ENCODE peak calls at places on chromosomes 2 and 18, in nine cellular contexts. F is A549, H is WERI-Rb-1, I is adrenal gland, X is neural crest cell, L is stomach, Y is colonic mucosa, T is epithelial cell of esophagus, B is B cell. S is an unnamed sample.

GRCh38 chr2:147488472-147488871 is 356.4 kb upstream of the ACVR2A start:
- DNase-seq in F (no peak), H (no peak), I (no peak), X (no peak), L (no peak), Y (no peak), T (no peak), B (no peak), S (no peak)

GRCh38 chr2:207516206-207516605 is 13.6 kb upstream of the CREB1 start:
- DNase-seq in F (no peak), H (no peak), I (no peak), X (no peak), L (no peak), Y (no peak), T (no peak), B (no peak), S (no peak)

GRCh38 chr2:169683054-169683424 is 11.2 kb downstream of the CFAP210 start:
- DNase-seq in F (no peak), H (no peak), I (no peak), X (no peak), L (no peak), Y (no peak), T (peak; percentile 75), B (no peak), S (no peak)

GRCh38 chr2:50878256-50878655 is 153.7 kb downstream of the NRXN1 start:
- DNase-seq in F (no peak), H (no peak), I (no peak), X (no peak), L (no peak), Y (no peak), T (no peak), B (no peak), S (no peak)

GRCh38 chr2:133571249-133571648 is 3.0 kb upstream of the NCKAP5 start:
- DNase-seq in F (no peak), H (no peak), I (no peak), X (no peak), L (no peak), Y (no peak), T (no peak), B (no peak), S (no peak)

GRCh38 chr2:46326231-46326980 is 29.2 kb downstream of the EPAS1 start:
- DNase-seq in F (no peak), H (no peak), I (no peak), X (no peak), L (no peak), Y (no peak), T (peak; percentile 96), B (no peak), S (no peak)

GRCh38 chr2:223050188-223050587 is 1.8 kb upstream of the KCNE4 start:
- DNase-seq in F (no peak), H (no peak), I (no peak), X (no peak), L (no peak), Y (no peak), T (no peak), B (no peak), S (no peak)

GRCh38 chr2:233708942-233709341 is 3.8 kb upstream of the UGT1A5 start:
- DNase-seq in F (no peak), H (no peak), I (no peak), X (no peak), L (no peak), Y (no peak), T (no peak), B (no peak), S (no peak)

GRCh38 chr18:78596794-78597193 is 382.8 kb upstream of the SALL3 start:
- DNase-seq in F (no peak), H (no peak), I (no peak), X (no peak), L (no peak), Y (no peak), T (no peak), B (no peak), S (no peak)

GRCh38 chr18:76801567-76802505 is 20.5 kb upstream of the ZNF236 start:
- DNase-seq in F (peak; percentile 70), H (peak; percentile 73), I (no peak), X (peak; percentile 57), L (peak; percentile 71), Y (peak; percentile 54), T (peak; percentile 63), B (peak; percentile 78), S (peak; percentile 69)

GRCh38 chr2:20650880-20651730 is at the start of gene HS1BP3:
- DNase-seq in F (peak; percentile 85), H (peak; percentile 83), I (peak; percentile 89), X (peak; percentile 81), L (peak; percentile 92), Y (peak; percentile 86), T (peak; percentile 84), B (peak; percentile 99), S (peak; percentile 94)
- TF ChIP-seq CTCF in F (peak; percentile 99), H (peak; percentile 92), I (peak; percentile 100), X (peak; percentile 92), L (peak; percentile 96), Y (peak; percentile 95), T (peak; percentile 36), B (peak; percentile 90), S (peak; percentile 98)

GRCh38 chr2:886072-887022 is 64.3 kb upstream of the SNTG2 start:
- DNase-seq in F (no peak), H (no peak), I (no peak), X (no peak), L (no peak), Y (peak; percentile 13), T (no peak), B (no peak), S (no peak)

GRCh38 chr2:888906-889566 is 61.6 kb upstream of the SNTG2 start:
- DNase-seq in F (no peak), H (no peak), I (no peak), X (no peak), L (no peak), Y (no peak), T (no peak), B (no peak), S (no peak)

GRCh38 chr2:885230-886071 is 65.2 kb upstream of the SNTG2 start:
- DNase-seq in F (no peak), H (no peak), I (peak; percentile 36), X (no peak), L (no peak), Y (peak; percentile 11), T (no peak), B (no peak), S (no peak)

GRCh38 chr2:888211-888801 is 62.3 kb upstream of the SNTG2 start:
- DNase-seq in F (no peak), H (no peak), I (no peak), X (no peak), L (no peak), Y (no peak), T (no peak), B (no peak), S (no peak)

DNA sequence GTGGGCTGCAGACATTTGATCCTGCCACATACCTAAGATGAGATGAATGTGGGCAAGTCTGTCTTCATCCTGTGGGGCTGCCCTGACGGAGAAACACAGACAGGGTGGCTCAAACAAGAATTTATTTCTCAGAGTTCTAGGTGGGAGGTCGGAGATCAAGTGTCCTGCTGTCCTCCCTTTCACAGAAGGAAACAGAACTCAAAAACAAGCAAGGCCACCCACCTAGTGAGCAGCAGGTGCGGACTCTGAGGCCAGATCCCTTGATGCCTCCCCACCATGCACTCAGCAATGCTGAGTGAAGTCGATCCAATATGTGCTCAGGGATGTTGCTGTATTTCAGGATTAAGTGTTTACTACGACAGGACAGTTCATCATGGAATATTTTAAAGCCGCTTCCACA is 63.0 kb upstream of the SNTG2 start:
- DNase-seq in F (no peak), H (no peak), I (no peak), X (no peak), L (no peak), Y (no peak), T (no peak), B (no peak), S (no peak)
- TF ChIP-seq CTCF in F (no peak), H (no peak), I (no peak), X (no peak), L (no peak), Y (no peak), T (no peak), B (no peak), S (no peak)

GRCh38 chr2:203858176-203858575 is 9.4 kb upstream of the CTLA4 start:
- DNase-seq in F (no peak), H (no peak), I (no peak), X (no peak), L (no peak), Y (no peak), T (no peak), B (no peak), S (no peak)
- TF ChIP-seq CTCF in F (no peak), H (no peak), I (no peak), X (no peak), L (no peak), Y (no peak), T (no peak), B (no peak), S (no peak)

GRCh38 chr2:112584134-112584890 is at the start of gene CHCHD5:
- DNase-seq in F (peak; percentile 89), H (peak; percentile 96), I (peak; percentile 99), X (peak; percentile 79), L (peak; percentile 95), Y (peak; percentile 95), T (peak; percentile 97), B (peak; percentile 94), S (peak; percentile 85)
- TF ChIP-seq CTCF in F (no peak), H (peak; percentile 0), I (peak; percentile 36), X (peak; percentile 42), L (peak; percentile 23), Y (peak; percentile 18), T (peak; percentile 12), B (no peak), S (no peak)

GRCh38 chr18:75314606-75315005 is 104.0 kb downstream of the TSHZ1 start:
- DNase-seq in F (no peak), H (no peak), I (no peak), X (no peak), L (no peak), Y (no peak), T (no peak), B (no peak), S (no peak)

GRCh38 chr18:75317723-75318122 is 107.1 kb downstream of the TSHZ1 start:
- DNase-seq in F (no peak), H (no peak), I (no peak), X (no peak), L (no peak), Y (no peak), T (no peak), B (no peak), S (no peak)

GRCh38 chr18:75317300-75317699 is 106.7 kb downstream of the TSHZ1 start:
- DNase-seq in F (no peak), H (no peak), I (no peak), X (no peak), L (no peak), Y (no peak), T (no peak), B (no peak), S (no peak)

GRCh38 chr18:75316826-75317225 is 106.2 kb downstream of the TSHZ1 start:
- DNase-seq in F (no peak), H (no peak), I (no peak), X (no peak), L (no peak), Y (no peak), T (no peak), B (no peak), S (no peak)

DNA sequence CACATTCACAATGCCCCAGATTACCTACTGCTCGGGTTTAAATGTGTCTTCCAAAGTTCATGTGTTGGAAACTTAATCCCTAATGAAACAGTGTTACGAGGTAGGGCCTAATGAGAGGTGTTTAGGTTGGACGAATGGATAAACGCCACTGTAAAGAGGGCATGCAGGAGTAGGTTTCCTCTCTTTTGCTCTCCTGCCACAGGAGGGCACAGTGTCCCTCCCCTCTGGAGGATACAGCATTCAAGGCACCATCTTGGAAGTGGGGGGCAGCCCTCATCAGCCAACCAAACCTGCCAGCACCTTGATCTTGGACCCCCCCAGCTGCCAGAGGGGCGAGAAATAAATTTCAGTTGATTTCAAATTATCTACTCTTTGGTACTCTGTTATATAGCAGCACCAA is 103.5 kb downstream of the TSHZ1 start:
- DNase-seq in F (no peak), H (peak; percentile 43), I (no peak), X (no peak), L (no peak), Y (no peak), T (peak; percentile 4), B (no peak), S (no peak)
- TF ChIP-seq CTCF in F (no peak), H (peak; percentile 65), I (no peak), X (no peak), L (no peak), Y (no peak), T (no peak), B (no peak), S (no peak)

S was measured in endothelial cell.